ENCODE peak calls at places on chromosomes 4 and X, in four cellular contexts. J is HL-60, C is K562, Z is GM12878. Q is an unnamed sample.

GRCh38 chrX:29726811-29727210 is 488.6 kb upstream of the MAGEB2 start:
- DNase-seq in J (no peak), C (no peak), Z (no peak), Q (no peak)

GRCh38 chrX:13194291-13195103 is 125.4 kb downstream of the ATXN3L start:
- DNase-seq in J (no peak), C (no peak), Z (no peak), Q (no peak)

GRCh38 chr4:11894976-11895375 is 466.3 kb upstream of the HS3ST1 start:
- DNase-seq in J (no peak), C (no peak), Z (no peak), Q (no peak)

GRCh38 chr4:124566030-124566429 is 146.5 kb downstream of the ANKRD50 start:
- DNase-seq in J (no peak), C (no peak), Z (no peak), Q (no peak)

GRCh38 chr4:142088906-142089305 is 452.5 kb downstream of the IL15 start:
- DNase-seq in J (no peak), C (no peak), Z (no peak), Q (no peak)

GRCh38 chr4:85733798-85734197 is 258.8 kb downstream of the ARHGAP24 start:
- DNase-seq in J (no peak), C (no peak), Z (no peak), Q (no peak)

GRCh38 chr4:129623233-129623632 is 527.3 kb downstream of the C4orf33 start:
- DNase-seq in J (peak; percentile 91), C (no peak), Z (no peak), Q (no peak)

GRCh38 chr4:123562994-123563745 is 166.6 kb downstream of the SPRY1 start:
- DNase-seq in J (no peak), C (no peak), Z (no peak), Q (no peak)

GRCh38 chr4:102901804-102902203 is 33.0 kb downstream of the CISD2 start:
- DNase-seq in J (no peak), C (no peak), Z (no peak), Q (no peak)

GRCh38 chr4:15963001-15963451 is at the start of gene FGFBP2:
- DNase-seq in J (peak; percentile 82), C (no peak), Z (no peak), Q (peak; percentile 10)

GRCh38 chrX:69238153-69238959 is 73.1 kb upstream of the PJA1 start:
- DNase-seq in J (no peak), C (no peak), Z (no peak), Q (no peak)

GRCh38 chrX:21493226-21493850 is 119.1 kb downstream of the CNKSR2 start:
- DNase-seq in J (no peak), C (no peak), Z (no peak), Q (no peak)

GRCh38 chr4:83320548-83320947 is 14.1 kb downstream of the HPSE start:
- DNase-seq in J (peak; percentile 89), C (no peak), Z (no peak), Q (no peak)

GRCh38 chr4:57023104-57023503 is 44.4 kb downstream of the POLR2B start:
- DNase-seq in J (no peak), C (no peak), Z (no peak), Q (no peak)
- TF ChIP-seq SPI1 in J (no peak), C (no peak), Z (no peak), Q (no peak)

GRCh38 chr4:3836041-3836801 is 70.0 kb downstream of the ADRA2C start:
- DNase-seq in J (no peak), C (no peak), Z (no peak), Q (no peak)
- TF ChIP-seq SPI1 in J (no peak), C (no peak), Z (no peak), Q (no peak)

GRCh38 chrX:47198026-47198686 is 4.5 kb downstream of the UBA1 start:
- DNase-seq in J (no peak), C (no peak), Z (no peak), Q (no peak)
- TF ChIP-seq SPI1 in J (no peak), C (no peak), Z (no peak), Q (no peak)

GRCh38 chr4:140533951-140534480 is 10.0 kb downstream of the ELMOD2 start:
- DNase-seq in J (no peak), C (no peak), Z (no peak), Q (no peak)

GRCh38 chr4:140523857-140524742 is at the start of gene ELMOD2:
- DNase-seq in J (peak; percentile 98), C (peak; percentile 97), Z (peak; percentile 74), Q (peak; percentile 90)

DNA sequence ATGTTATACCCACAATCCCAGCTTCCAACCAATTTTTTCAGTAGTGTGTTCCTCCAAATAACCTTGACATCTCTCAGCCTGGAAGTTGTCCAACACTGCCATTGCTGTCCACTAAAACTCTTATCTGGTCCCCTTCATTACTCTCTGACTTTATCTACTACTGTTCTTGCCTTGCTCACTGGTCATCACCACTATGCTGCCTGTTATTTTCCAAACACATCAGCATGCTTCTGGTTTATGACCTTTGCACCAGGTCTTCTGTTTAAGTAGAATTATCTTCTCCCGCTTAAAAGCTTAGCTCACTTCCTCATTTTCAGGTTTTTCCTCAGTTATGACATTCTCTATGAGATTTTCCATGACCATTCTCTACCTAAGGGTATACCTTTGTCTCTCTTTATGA is 5.5 kb downstream of the ELMOD2 start:
- DNase-seq in J (no peak), C (peak; percentile 13), Z (no peak), Q (no peak)
- TF ChIP-seq SPI1 in J (peak; percentile 89), C (peak; percentile 99), Z (peak; percentile 40), Q (peak; percentile 62)

DNA sequence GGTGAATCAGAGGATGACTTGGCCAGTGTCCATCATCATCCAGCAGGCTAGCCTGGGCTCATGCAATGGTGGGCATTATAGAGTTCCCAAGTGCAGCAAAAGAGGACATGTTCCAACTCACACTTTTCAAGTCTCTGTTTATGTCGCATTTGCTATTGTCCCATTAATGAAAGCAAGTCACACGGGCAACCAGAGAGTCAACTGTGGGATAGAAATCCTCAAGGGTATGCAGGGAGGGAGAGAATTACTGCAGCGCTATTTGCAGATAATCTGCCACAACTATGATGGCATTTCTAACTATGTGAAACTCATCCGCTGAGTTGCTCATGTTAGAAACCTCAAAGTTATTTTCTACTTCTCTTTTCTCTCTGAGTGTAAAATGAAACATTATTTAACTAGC is 78.5 kb upstream of the TAB3 start:
- DNase-seq in J (no peak), C (no peak), Z (no peak), Q (no peak)
- TF ChIP-seq SPI1 in J (no peak), C (no peak), Z (no peak), Q (no peak)

GRCh38 chrX:16785247-16786138 is 773 bp upstream of the TXLNG start:
- DNase-seq in J (peak; percentile 5), C (no peak), Z (no peak), Q (no peak)
- TF ChIP-seq SPI1 in J (no peak), C (no peak), Z (no peak), Q (no peak)